ENCODE peak calls at places on chromosomes 6 and 20, in nine cellular contexts. One of them, this sample, is unnamed.

GRCh38 chr6:116158641-116159040 is 32.7 kb upstream of the COL10A1 start:
- DNase-seq in activated T-helper 1 cell treated with anti-CD3 and anti-CD28 coated beads, Interleukin-12 subunit alpha, Interleukin-12 subunit beta, Interleukin-2, Interleukin-4 antibody, amounts not matched to agents 30 ng/mL and 10 ng/mL and 1 ng/mL, durations not matched to agents 14 hours and 24 hours and 36 hours: no peak
- DNase-seq in stimulated activated CD4-positive, alpha-beta T cell treated with anti-CD3 and anti-CD28 coated beads, Interleukin-15, amount 100 ng/mL, for 24 hours: no peak
- DNase-seq in NCI-H524 treated with DMSO at 0.1 percent for 48 hours: no peak
- DNase-seq in memory B cell: no peak
- DNase-seq in NCI-H345: no peak
- DNase-seq in hepatocyte: no peak
- DNase-seq in MCF 10A: no peak
- DNase-seq in endothelial cell: no peak
- DNase-seq in this sample: no peak

GRCh38 chr20:54347216-54347833 is 128.1 kb upstream of the DOK5 start:
- DNase-seq in activated T-helper 1 cell treated with anti-CD3 and anti-CD28 coated beads, Interleukin-12 subunit alpha, Interleukin-12 subunit beta, Interleukin-2, Interleukin-4 antibody, amounts not matched to agents 30 ng/mL and 10 ng/mL and 1 ng/mL, durations not matched to agents 14 hours and 24 hours and 36 hours: no peak
- DNase-seq in stimulated activated CD4-positive, alpha-beta T cell treated with anti-CD3 and anti-CD28 coated beads, Interleukin-15, amount 100 ng/mL, for 24 hours: no peak
- DNase-seq in NCI-H524 treated with DMSO at 0.1 percent for 48 hours: no peak
- DNase-seq in memory B cell: no peak
- DNase-seq in NCI-H345: no peak
- DNase-seq in hepatocyte: no peak
- DNase-seq in MCF 10A: no peak
- DNase-seq in endothelial cell: no peak
- DNase-seq in this sample: no peak

GRCh38 chr6:20286968-20287565 is 74.8 kb upstream of the MBOAT1 start:
- DNase-seq in activated T-helper 1 cell treated with anti-CD3 and anti-CD28 coated beads, Interleukin-12 subunit alpha, Interleukin-12 subunit beta, Interleukin-2, Interleukin-4 antibody, amounts not matched to agents 30 ng/mL and 10 ng/mL and 1 ng/mL, durations not matched to agents 14 hours and 24 hours and 36 hours: no peak
- DNase-seq in stimulated activated CD4-positive, alpha-beta T cell treated with anti-CD3 and anti-CD28 coated beads, Interleukin-15, amount 100 ng/mL, for 24 hours: no peak
- DNase-seq in NCI-H524 treated with DMSO at 0.1 percent for 48 hours: no peak
- DNase-seq in memory B cell: no peak
- DNase-seq in NCI-H345: no peak
- DNase-seq in hepatocyte: no peak
- DNase-seq in MCF 10A: peak; percentile 4
- DNase-seq in endothelial cell: no peak
- DNase-seq in this sample: no peak

GRCh38 chr20:45037050-45037449 is 63.9 kb downstream of the KCNS1 start:
- DNase-seq in activated T-helper 1 cell treated with anti-CD3 and anti-CD28 coated beads, Interleukin-12 subunit alpha, Interleukin-12 subunit beta, Interleukin-2, Interleukin-4 antibody, amounts not matched to agents 30 ng/mL and 10 ng/mL and 1 ng/mL, durations not matched to agents 14 hours and 24 hours and 36 hours: no peak
- DNase-seq in stimulated activated CD4-positive, alpha-beta T cell treated with anti-CD3 and anti-CD28 coated beads, Interleukin-15, amount 100 ng/mL, for 24 hours: no peak
- DNase-seq in NCI-H524 treated with DMSO at 0.1 percent for 48 hours: no peak
- DNase-seq in memory B cell: no peak
- DNase-seq in NCI-H345: no peak
- DNase-seq in hepatocyte: no peak
- DNase-seq in MCF 10A: peak; percentile 86
- DNase-seq in endothelial cell: no peak
- DNase-seq in this sample: no peak

GRCh38 chr6:134347916-134348805 is 30.2 kb upstream of the SGK1 start:
- DNase-seq in activated T-helper 1 cell treated with anti-CD3 and anti-CD28 coated beads, Interleukin-12 subunit alpha, Interleukin-12 subunit beta, Interleukin-2, Interleukin-4 antibody, amounts not matched to agents 30 ng/mL and 10 ng/mL and 1 ng/mL, durations not matched to agents 14 hours and 24 hours and 36 hours: no peak
- DNase-seq in stimulated activated CD4-positive, alpha-beta T cell treated with anti-CD3 and anti-CD28 coated beads, Interleukin-15, amount 100 ng/mL, for 24 hours: no peak
- DNase-seq in NCI-H524 treated with DMSO at 0.1 percent for 48 hours: no peak
- DNase-seq in memory B cell: no peak
- DNase-seq in NCI-H345: peak; percentile 40
- DNase-seq in hepatocyte: no peak
- DNase-seq in MCF 10A: peak; percentile 89
- DNase-seq in endothelial cell: no peak
- DNase-seq in this sample: no peak

GRCh38 chr20:43963872-43964791 is 49.5 kb downstream of the TOX2 start:
- DNase-seq in activated T-helper 1 cell treated with anti-CD3 and anti-CD28 coated beads, Interleukin-12 subunit alpha, Interleukin-12 subunit beta, Interleukin-2, Interleukin-4 antibody, amounts not matched to agents 30 ng/mL and 10 ng/mL and 1 ng/mL, durations not matched to agents 14 hours and 24 hours and 36 hours: peak; percentile 41
- DNase-seq in stimulated activated CD4-positive, alpha-beta T cell treated with anti-CD3 and anti-CD28 coated beads, Interleukin-15, amount 100 ng/mL, for 24 hours: peak; percentile 32
- DNase-seq in NCI-H524 treated with DMSO at 0.1 percent for 48 hours: no peak
- DNase-seq in memory B cell: no peak
- DNase-seq in NCI-H345: peak; percentile 17
- DNase-seq in hepatocyte: no peak
- DNase-seq in MCF 10A: peak; percentile 59
- DNase-seq in endothelial cell: peak; percentile 31
- DNase-seq in this sample: no peak

GRCh38 chr6:96236471-96236870 is 220.7 kb downstream of the FUT9 start:
- DNase-seq in activated T-helper 1 cell treated with anti-CD3 and anti-CD28 coated beads, Interleukin-12 subunit alpha, Interleukin-12 subunit beta, Interleukin-2, Interleukin-4 antibody, amounts not matched to agents 30 ng/mL and 10 ng/mL and 1 ng/mL, durations not matched to agents 14 hours and 24 hours and 36 hours: no peak
- DNase-seq in stimulated activated CD4-positive, alpha-beta T cell treated with anti-CD3 and anti-CD28 coated beads, Interleukin-15, amount 100 ng/mL, for 24 hours: no peak
- DNase-seq in NCI-H524 treated with DMSO at 0.1 percent for 48 hours: no peak
- DNase-seq in memory B cell: no peak
- DNase-seq in NCI-H345: no peak
- DNase-seq in hepatocyte: no peak
- DNase-seq in MCF 10A: no peak
- DNase-seq in endothelial cell: no peak
- DNase-seq in this sample: no peak

GRCh38 chr6:3946779-3947178 is 97.6 kb downstream of the FAM50B start:
- DNase-seq in activated T-helper 1 cell treated with anti-CD3 and anti-CD28 coated beads, Interleukin-12 subunit alpha, Interleukin-12 subunit beta, Interleukin-2, Interleukin-4 antibody, amounts not matched to agents 30 ng/mL and 10 ng/mL and 1 ng/mL, durations not matched to agents 14 hours and 24 hours and 36 hours: no peak
- DNase-seq in stimulated activated CD4-positive, alpha-beta T cell treated with anti-CD3 and anti-CD28 coated beads, Interleukin-15, amount 100 ng/mL, for 24 hours: no peak
- DNase-seq in NCI-H524 treated with DMSO at 0.1 percent for 48 hours: no peak
- DNase-seq in memory B cell: no peak
- DNase-seq in NCI-H345: no peak
- DNase-seq in hepatocyte: no peak
- DNase-seq in MCF 10A: no peak
- DNase-seq in endothelial cell: no peak
- DNase-seq in this sample: no peak

GRCh38 chr20:43037605-43038309 is 151.9 kb downstream of the PTPRT start:
- DNase-seq in activated T-helper 1 cell treated with anti-CD3 and anti-CD28 coated beads, Interleukin-12 subunit alpha, Interleukin-12 subunit beta, Interleukin-2, Interleukin-4 antibody, amounts not matched to agents 30 ng/mL and 10 ng/mL and 1 ng/mL, durations not matched to agents 14 hours and 24 hours and 36 hours: no peak
- DNase-seq in stimulated activated CD4-positive, alpha-beta T cell treated with anti-CD3 and anti-CD28 coated beads, Interleukin-15, amount 100 ng/mL, for 24 hours: no peak
- DNase-seq in NCI-H524 treated with DMSO at 0.1 percent for 48 hours: no peak
- DNase-seq in memory B cell: no peak
- DNase-seq in NCI-H345: no peak
- DNase-seq in hepatocyte: no peak
- DNase-seq in MCF 10A: no peak
- DNase-seq in endothelial cell: no peak
- DNase-seq in this sample: no peak

GRCh38 chr20:10992776-10993175 is 319.0 kb upstream of the JAG1 start:
- DNase-seq in activated T-helper 1 cell treated with anti-CD3 and anti-CD28 coated beads, Interleukin-12 subunit alpha, Interleukin-12 subunit beta, Interleukin-2, Interleukin-4 antibody, amounts not matched to agents 30 ng/mL and 10 ng/mL and 1 ng/mL, durations not matched to agents 14 hours and 24 hours and 36 hours: no peak
- DNase-seq in stimulated activated CD4-positive, alpha-beta T cell treated with anti-CD3 and anti-CD28 coated beads, Interleukin-15, amount 100 ng/mL, for 24 hours: no peak
- DNase-seq in NCI-H524 treated with DMSO at 0.1 percent for 48 hours: no peak
- DNase-seq in memory B cell: no peak
- DNase-seq in NCI-H345: no peak
- DNase-seq in hepatocyte: no peak
- DNase-seq in MCF 10A: peak; percentile 69
- DNase-seq in endothelial cell: no peak
- DNase-seq in this sample: no peak

GRCh38 chr20:44111712-44112335 is 75.2 kb downstream of the JPH2 start:
- DNase-seq in activated T-helper 1 cell treated with anti-CD3 and anti-CD28 coated beads, Interleukin-12 subunit alpha, Interleukin-12 subunit beta, Interleukin-2, Interleukin-4 antibody, amounts not matched to agents 30 ng/mL and 10 ng/mL and 1 ng/mL, durations not matched to agents 14 hours and 24 hours and 36 hours: no peak
- DNase-seq in stimulated activated CD4-positive, alpha-beta T cell treated with anti-CD3 and anti-CD28 coated beads, Interleukin-15, amount 100 ng/mL, for 24 hours: no peak
- DNase-seq in NCI-H524 treated with DMSO at 0.1 percent for 48 hours: no peak
- DNase-seq in memory B cell: no peak
- DNase-seq in NCI-H345: no peak
- DNase-seq in hepatocyte: peak; percentile 28
- DNase-seq in MCF 10A: peak; percentile 58
- DNase-seq in endothelial cell: no peak
- DNase-seq in this sample: no peak

GRCh38 chr6:32224696-32225095 is 829 bp upstream of the NOTCH4 start:
- DNase-seq in activated T-helper 1 cell treated with anti-CD3 and anti-CD28 coated beads, Interleukin-12 subunit alpha, Interleukin-12 subunit beta, Interleukin-2, Interleukin-4 antibody, amounts not matched to agents 30 ng/mL and 10 ng/mL and 1 ng/mL, durations not matched to agents 14 hours and 24 hours and 36 hours: no peak
- DNase-seq in stimulated activated CD4-positive, alpha-beta T cell treated with anti-CD3 and anti-CD28 coated beads, Interleukin-15, amount 100 ng/mL, for 24 hours: no peak
- DNase-seq in NCI-H524 treated with DMSO at 0.1 percent for 48 hours: no peak
- DNase-seq in memory B cell: peak; percentile 32
- DNase-seq in NCI-H345: no peak
- DNase-seq in hepatocyte: no peak
- DNase-seq in MCF 10A: no peak
- DNase-seq in endothelial cell: no peak
- DNase-seq in this sample: no peak

GRCh38 chr20:43955244-43956191 is 40.9 kb downstream of the TOX2 start:
- DNase-seq in activated T-helper 1 cell treated with anti-CD3 and anti-CD28 coated beads, Interleukin-12 subunit alpha, Interleukin-12 subunit beta, Interleukin-2, Interleukin-4 antibody, amounts not matched to agents 30 ng/mL and 10 ng/mL and 1 ng/mL, durations not matched to agents 14 hours and 24 hours and 36 hours: peak; percentile 35
- DNase-seq in stimulated activated CD4-positive, alpha-beta T cell treated with anti-CD3 and anti-CD28 coated beads, Interleukin-15, amount 100 ng/mL, for 24 hours: peak; percentile 66
- DNase-seq in NCI-H524 treated with DMSO at 0.1 percent for 48 hours: no peak
- DNase-seq in memory B cell: no peak
- DNase-seq in NCI-H345: no peak
- DNase-seq in hepatocyte: no peak
- DNase-seq in MCF 10A: peak; percentile 96
- DNase-seq in endothelial cell: no peak
- DNase-seq in this sample: no peak

GRCh38 chr20:63574156-63574828 is at the start of gene HELZ2:
- DNase-seq in activated T-helper 1 cell treated with anti-CD3 and anti-CD28 coated beads, Interleukin-12 subunit alpha, Interleukin-12 subunit beta, Interleukin-2, Interleukin-4 antibody, amounts not matched to agents 30 ng/mL and 10 ng/mL and 1 ng/mL, durations not matched to agents 14 hours and 24 hours and 36 hours: peak; percentile 62
- DNase-seq in stimulated activated CD4-positive, alpha-beta T cell treated with anti-CD3 and anti-CD28 coated beads, Interleukin-15, amount 100 ng/mL, for 24 hours: peak; percentile 64
- DNase-seq in NCI-H524 treated with DMSO at 0.1 percent for 48 hours: no peak
- DNase-seq in memory B cell: peak; percentile 60
- DNase-seq in NCI-H345: peak; percentile 78
- DNase-seq in hepatocyte: peak; percentile 88
- DNase-seq in MCF 10A: peak; percentile 65
- DNase-seq in endothelial cell: peak; percentile 54
- DNase-seq in this sample: peak; percentile 75

GRCh38 chr6:78909391-78909790 is 42.0 kb downstream of the IRAK1BP1 start:
- DNase-seq in activated T-helper 1 cell treated with anti-CD3 and anti-CD28 coated beads, Interleukin-12 subunit alpha, Interleukin-12 subunit beta, Interleukin-2, Interleukin-4 antibody, amounts not matched to agents 30 ng/mL and 10 ng/mL and 1 ng/mL, durations not matched to agents 14 hours and 24 hours and 36 hours: no peak
- DNase-seq in stimulated activated CD4-positive, alpha-beta T cell treated with anti-CD3 and anti-CD28 coated beads, Interleukin-15, amount 100 ng/mL, for 24 hours: no peak
- DNase-seq in NCI-H524 treated with DMSO at 0.1 percent for 48 hours: no peak
- DNase-seq in memory B cell: no peak
- DNase-seq in NCI-H345: no peak
- DNase-seq in hepatocyte: peak; percentile 8
- DNase-seq in MCF 10A: peak; percentile 49
- DNase-seq in endothelial cell: no peak
- DNase-seq in this sample: no peak

GRCh38 chr6:101445527-101445926 is 52.0 kb downstream of the GRIK2 start:
- DNase-seq in activated T-helper 1 cell treated with anti-CD3 and anti-CD28 coated beads, Interleukin-12 subunit alpha, Interleukin-12 subunit beta, Interleukin-2, Interleukin-4 antibody, amounts not matched to agents 30 ng/mL and 10 ng/mL and 1 ng/mL, durations not matched to agents 14 hours and 24 hours and 36 hours: no peak
- DNase-seq in stimulated activated CD4-positive, alpha-beta T cell treated with anti-CD3 and anti-CD28 coated beads, Interleukin-15, amount 100 ng/mL, for 24 hours: no peak
- DNase-seq in NCI-H524 treated with DMSO at 0.1 percent for 48 hours: no peak
- DNase-seq in memory B cell: no peak
- DNase-seq in NCI-H345: no peak
- DNase-seq in hepatocyte: no peak
- DNase-seq in MCF 10A: no peak
- DNase-seq in endothelial cell: no peak
- DNase-seq in this sample: no peak

GRCh38 chr6:132687306-132687705 is 26.5 kb downstream of the VNN1 start:
- DNase-seq in activated T-helper 1 cell treated with anti-CD3 and anti-CD28 coated beads, Interleukin-12 subunit alpha, Interleukin-12 subunit beta, Interleukin-2, Interleukin-4 antibody, amounts not matched to agents 30 ng/mL and 10 ng/mL and 1 ng/mL, durations not matched to agents 14 hours and 24 hours and 36 hours: no peak
- DNase-seq in stimulated activated CD4-positive, alpha-beta T cell treated with anti-CD3 and anti-CD28 coated beads, Interleukin-15, amount 100 ng/mL, for 24 hours: no peak
- DNase-seq in NCI-H524 treated with DMSO at 0.1 percent for 48 hours: no peak
- DNase-seq in memory B cell: no peak
- DNase-seq in NCI-H345: no peak
- DNase-seq in hepatocyte: no peak
- DNase-seq in MCF 10A: peak; percentile 77
- DNase-seq in endothelial cell: no peak
- DNase-seq in this sample: no peak

GRCh38 chr6:110566346-110567125 is 90.1 kb upstream of the SLC22A16 start:
- DNase-seq in activated T-helper 1 cell treated with anti-CD3 and anti-CD28 coated beads, Interleukin-12 subunit alpha, Interleukin-12 subunit beta, Interleukin-2, Interleukin-4 antibody, amounts not matched to agents 30 ng/mL and 10 ng/mL and 1 ng/mL, durations not matched to agents 14 hours and 24 hours and 36 hours: no peak
- DNase-seq in stimulated activated CD4-positive, alpha-beta T cell treated with anti-CD3 and anti-CD28 coated beads, Interleukin-15, amount 100 ng/mL, for 24 hours: no peak
- DNase-seq in NCI-H524 treated with DMSO at 0.1 percent for 48 hours: no peak
- DNase-seq in memory B cell: no peak
- DNase-seq in NCI-H345: no peak
- DNase-seq in hepatocyte: peak; percentile 43
- DNase-seq in MCF 10A: no peak
- DNase-seq in endothelial cell: no peak
- DNase-seq in this sample: no peak

GRCh38 chr6:148200302-148200701 is 142.3 kb upstream of the SASH1 start:
- DNase-seq in activated T-helper 1 cell treated with anti-CD3 and anti-CD28 coated beads, Interleukin-12 subunit alpha, Interleukin-12 subunit beta, Interleukin-2, Interleukin-4 antibody, amounts not matched to agents 30 ng/mL and 10 ng/mL and 1 ng/mL, durations not matched to agents 14 hours and 24 hours and 36 hours: no peak
- DNase-seq in stimulated activated CD4-positive, alpha-beta T cell treated with anti-CD3 and anti-CD28 coated beads, Interleukin-15, amount 100 ng/mL, for 24 hours: peak; percentile 6
- DNase-seq in NCI-H524 treated with DMSO at 0.1 percent for 48 hours: no peak
- DNase-seq in memory B cell: no peak
- DNase-seq in NCI-H345: no peak
- DNase-seq in hepatocyte: no peak
- DNase-seq in MCF 10A: no peak
- DNase-seq in endothelial cell: no peak
- DNase-seq in this sample: no peak

GRCh38 chr6:145749632-145750031 is 14.3 kb upstream of the EPM2A start:
- DNase-seq in activated T-helper 1 cell treated with anti-CD3 and anti-CD28 coated beads, Interleukin-12 subunit alpha, Interleukin-12 subunit beta, Interleukin-2, Interleukin-4 antibody, amounts not matched to agents 30 ng/mL and 10 ng/mL and 1 ng/mL, durations not matched to agents 14 hours and 24 hours and 36 hours: no peak
- DNase-seq in stimulated activated CD4-positive, alpha-beta T cell treated with anti-CD3 and anti-CD28 coated beads, Interleukin-15, amount 100 ng/mL, for 24 hours: no peak
- DNase-seq in NCI-H524 treated with DMSO at 0.1 percent for 48 hours: no peak
- DNase-seq in memory B cell: no peak
- DNase-seq in NCI-H345: no peak
- DNase-seq in hepatocyte: peak; percentile 48
- DNase-seq in MCF 10A: peak; percentile 65
- DNase-seq in endothelial cell: no peak
- DNase-seq in this sample: no peak

GRCh38 chr6:159766923-159767322 is 5.1 kb downstream of the ACAT2 start:
- DNase-seq in activated T-helper 1 cell treated with anti-CD3 and anti-CD28 coated beads, Interleukin-12 subunit alpha, Interleukin-12 subunit beta, Interleukin-2, Interleukin-4 antibody, amounts not matched to agents 30 ng/mL and 10 ng/mL and 1 ng/mL, durations not matched to agents 14 hours and 24 hours and 36 hours: no peak
- DNase-seq in stimulated activated CD4-positive, alpha-beta T cell treated with anti-CD3 and anti-CD28 coated beads, Interleukin-15, amount 100 ng/mL, for 24 hours: no peak
- DNase-seq in NCI-H524 treated with DMSO at 0.1 percent for 48 hours: no peak
- DNase-seq in memory B cell: no peak
- DNase-seq in NCI-H345: no peak
- DNase-seq in hepatocyte: no peak
- DNase-seq in MCF 10A: no peak
- DNase-seq in endothelial cell: no peak
- DNase-seq in this sample: no peak

GRCh38 chr6:11161031-11161966 is 49.8 kb upstream of the ERVFRD-1 start:
- DNase-seq in activated T-helper 1 cell treated with anti-CD3 and anti-CD28 coated beads, Interleukin-12 subunit alpha, Interleukin-12 subunit beta, Interleukin-2, Interleukin-4 antibody, amounts not matched to agents 30 ng/mL and 10 ng/mL and 1 ng/mL, durations not matched to agents 14 hours and 24 hours and 36 hours: no peak
- DNase-seq in stimulated activated CD4-positive, alpha-beta T cell treated with anti-CD3 and anti-CD28 coated beads, Interleukin-15, amount 100 ng/mL, for 24 hours: no peak
- DNase-seq in NCI-H524 treated with DMSO at 0.1 percent for 48 hours: no peak
- DNase-seq in memory B cell: no peak
- DNase-seq in NCI-H345: no peak
- DNase-seq in hepatocyte: no peak
- DNase-seq in MCF 10A: peak; percentile 25
- DNase-seq in endothelial cell: no peak
- DNase-seq in this sample: no peak

GRCh38 chr20:37313546-37314091 is 24.2 kb downstream of the MANBAL start:
- DNase-seq in activated T-helper 1 cell treated with anti-CD3 and anti-CD28 coated beads, Interleukin-12 subunit alpha, Interleukin-12 subunit beta, Interleukin-2, Interleukin-4 antibody, amounts not matched to agents 30 ng/mL and 10 ng/mL and 1 ng/mL, durations not matched to agents 14 hours and 24 hours and 36 hours: no peak
- DNase-seq in stimulated activated CD4-positive, alpha-beta T cell treated with anti-CD3 and anti-CD28 coated beads, Interleukin-15, amount 100 ng/mL, for 24 hours: no peak
- DNase-seq in NCI-H524 treated with DMSO at 0.1 percent for 48 hours: no peak
- DNase-seq in memory B cell: no peak
- DNase-seq in NCI-H345: no peak
- DNase-seq in hepatocyte: no peak
- DNase-seq in MCF 10A: no peak
- DNase-seq in endothelial cell: no peak
- DNase-seq in this sample: no peak

GRCh38 chr6:1911476-1911875 is 301.8 kb downstream of the FOXC1 start:
- DNase-seq in activated T-helper 1 cell treated with anti-CD3 and anti-CD28 coated beads, Interleukin-12 subunit alpha, Interleukin-12 subunit beta, Interleukin-2, Interleukin-4 antibody, amounts not matched to agents 30 ng/mL and 10 ng/mL and 1 ng/mL, durations not matched to agents 14 hours and 24 hours and 36 hours: no peak
- DNase-seq in stimulated activated CD4-positive, alpha-beta T cell treated with anti-CD3 and anti-CD28 coated beads, Interleukin-15, amount 100 ng/mL, for 24 hours: no peak
- DNase-seq in NCI-H524 treated with DMSO at 0.1 percent for 48 hours: no peak
- DNase-seq in memory B cell: no peak
- DNase-seq in NCI-H345: no peak
- DNase-seq in hepatocyte: no peak
- DNase-seq in MCF 10A: no peak
- DNase-seq in endothelial cell: no peak
- DNase-seq in this sample: no peak

GRCh38 chr20:35340436-35340835 is 48.2 kb upstream of the FAM83C start:
- DNase-seq in activated T-helper 1 cell treated with anti-CD3 and anti-CD28 coated beads, Interleukin-12 subunit alpha, Interleukin-12 subunit beta, Interleukin-2, Interleukin-4 antibody, amounts not matched to agents 30 ng/mL and 10 ng/mL and 1 ng/mL, durations not matched to agents 14 hours and 24 hours and 36 hours: no peak
- DNase-seq in stimulated activated CD4-positive, alpha-beta T cell treated with anti-CD3 and anti-CD28 coated beads, Interleukin-15, amount 100 ng/mL, for 24 hours: no peak
- DNase-seq in NCI-H524 treated with DMSO at 0.1 percent for 48 hours: no peak
- DNase-seq in memory B cell: no peak
- DNase-seq in NCI-H345: no peak
- DNase-seq in hepatocyte: no peak
- DNase-seq in MCF 10A: no peak
- DNase-seq in endothelial cell: no peak
- DNase-seq in this sample: no peak

GRCh38 chr6:45697605-45698004 is 318.1 kb downstream of the CLIC5 start:
- DNase-seq in activated T-helper 1 cell treated with anti-CD3 and anti-CD28 coated beads, Interleukin-12 subunit alpha, Interleukin-12 subunit beta, Interleukin-2, Interleukin-4 antibody, amounts not matched to agents 30 ng/mL and 10 ng/mL and 1 ng/mL, durations not matched to agents 14 hours and 24 hours and 36 hours: no peak
- DNase-seq in stimulated activated CD4-positive, alpha-beta T cell treated with anti-CD3 and anti-CD28 coated beads, Interleukin-15, amount 100 ng/mL, for 24 hours: no peak
- DNase-seq in NCI-H524 treated with DMSO at 0.1 percent for 48 hours: no peak
- DNase-seq in memory B cell: no peak
- DNase-seq in NCI-H345: no peak
- DNase-seq in hepatocyte: peak; percentile 61
- DNase-seq in MCF 10A: peak; percentile 93
- DNase-seq in endothelial cell: no peak
- DNase-seq in this sample: no peak

GRCh38 chr6:39189915-39190544 is 39.2 kb downstream of the KCNK5 start:
- DNase-seq in activated T-helper 1 cell treated with anti-CD3 and anti-CD28 coated beads, Interleukin-12 subunit alpha, Interleukin-12 subunit beta, Interleukin-2, Interleukin-4 antibody, amounts not matched to agents 30 ng/mL and 10 ng/mL and 1 ng/mL, durations not matched to agents 14 hours and 24 hours and 36 hours: no peak
- DNase-seq in stimulated activated CD4-positive, alpha-beta T cell treated with anti-CD3 and anti-CD28 coated beads, Interleukin-15, amount 100 ng/mL, for 24 hours: peak; percentile 40
- DNase-seq in NCI-H524 treated with DMSO at 0.1 percent for 48 hours: no peak
- DNase-seq in memory B cell: no peak
- DNase-seq in NCI-H345: no peak
- DNase-seq in hepatocyte: peak; percentile 74
- DNase-seq in MCF 10A: peak; percentile 54
- DNase-seq in endothelial cell: peak; percentile 71
- DNase-seq in this sample: no peak

GRCh38 chr6:6512711-6513110 is 75.8 kb upstream of the LY86 start:
- DNase-seq in activated T-helper 1 cell treated with anti-CD3 and anti-CD28 coated beads, Interleukin-12 subunit alpha, Interleukin-12 subunit beta, Interleukin-2, Interleukin-4 antibody, amounts not matched to agents 30 ng/mL and 10 ng/mL and 1 ng/mL, durations not matched to agents 14 hours and 24 hours and 36 hours: no peak
- DNase-seq in stimulated activated CD4-positive, alpha-beta T cell treated with anti-CD3 and anti-CD28 coated beads, Interleukin-15, amount 100 ng/mL, for 24 hours: no peak
- DNase-seq in NCI-H524 treated with DMSO at 0.1 percent for 48 hours: no peak
- DNase-seq in memory B cell: no peak
- DNase-seq in NCI-H345: no peak
- DNase-seq in hepatocyte: no peak
- DNase-seq in MCF 10A: no peak
- DNase-seq in endothelial cell: no peak
- DNase-seq in this sample: no peak

GRCh38 chr20:46188866-46189265 is 70.8 kb downstream of the CD40 start:
- DNase-seq in activated T-helper 1 cell treated with anti-CD3 and anti-CD28 coated beads, Interleukin-12 subunit alpha, Interleukin-12 subunit beta, Interleukin-2, Interleukin-4 antibody, amounts not matched to agents 30 ng/mL and 10 ng/mL and 1 ng/mL, durations not matched to agents 14 hours and 24 hours and 36 hours: no peak
- DNase-seq in stimulated activated CD4-positive, alpha-beta T cell treated with anti-CD3 and anti-CD28 coated beads, Interleukin-15, amount 100 ng/mL, for 24 hours: no peak
- DNase-seq in NCI-H524 treated with DMSO at 0.1 percent for 48 hours: no peak
- DNase-seq in memory B cell: no peak
- DNase-seq in NCI-H345: peak; percentile 70
- DNase-seq in hepatocyte: no peak
- DNase-seq in MCF 10A: no peak
- DNase-seq in endothelial cell: no peak
- DNase-seq in this sample: no peak

GRCh38 chr20:23133560-23133998 is 47.5 kb upstream of the CD93 start:
- DNase-seq in activated T-helper 1 cell treated with anti-CD3 and anti-CD28 coated beads, Interleukin-12 subunit alpha, Interleukin-12 subunit beta, Interleukin-2, Interleukin-4 antibody, amounts not matched to agents 30 ng/mL and 10 ng/mL and 1 ng/mL, durations not matched to agents 14 hours and 24 hours and 36 hours: no peak
- DNase-seq in stimulated activated CD4-positive, alpha-beta T cell treated with anti-CD3 and anti-CD28 coated beads, Interleukin-15, amount 100 ng/mL, for 24 hours: no peak
- DNase-seq in NCI-H524 treated with DMSO at 0.1 percent for 48 hours: no peak
- DNase-seq in memory B cell: no peak
- DNase-seq in NCI-H345: no peak
- DNase-seq in hepatocyte: no peak
- DNase-seq in MCF 10A: no peak
- DNase-seq in endothelial cell: no peak
- DNase-seq in this sample: no peak

GRCh38 chr6:122347251-122347650 is 52.2 kb upstream of the HSF2 start:
- DNase-seq in activated T-helper 1 cell treated with anti-CD3 and anti-CD28 coated beads, Interleukin-12 subunit alpha, Interleukin-12 subunit beta, Interleukin-2, Interleukin-4 antibody, amounts not matched to agents 30 ng/mL and 10 ng/mL and 1 ng/mL, durations not matched to agents 14 hours and 24 hours and 36 hours: no peak
- DNase-seq in stimulated activated CD4-positive, alpha-beta T cell treated with anti-CD3 and anti-CD28 coated beads, Interleukin-15, amount 100 ng/mL, for 24 hours: no peak
- DNase-seq in NCI-H524 treated with DMSO at 0.1 percent for 48 hours: no peak
- DNase-seq in memory B cell: no peak
- DNase-seq in NCI-H345: no peak
- DNase-seq in hepatocyte: no peak
- DNase-seq in MCF 10A: no peak
- DNase-seq in endothelial cell: no peak
- DNase-seq in this sample: no peak